ENCODE peak calls at places on chromosomes 11 and 22, in eight cellular contexts. One of them, this sample, is unnamed. For H3K4me1, the result is how much of the 10 kb centered on the place peaks cover.

GRCh38 chr22:36948273-36949055 is 35.0 kb downstream of the CSF2RB start:
- DNase-seq in CD8-positive, alpha-beta T cell: no peak
- DNase-seq in neural progenitor cell: no peak
- DNase-seq in cardiac muscle cell: no peak
- DNase-seq in ascending aorta: no peak
- DNase-seq in IMR-90: no peak
- DNase-seq in spleen: no peak
- DNase-seq in left lung: no peak
- DNase-seq in this sample: no peak

GRCh38 chr11:125376117-125376516 is 119.9 kb downstream of the FEZ1 start:
- DNase-seq in CD8-positive, alpha-beta T cell: no peak
- DNase-seq in neural progenitor cell: no peak
- DNase-seq in cardiac muscle cell: peak
- DNase-seq in ascending aorta: peak
- DNase-seq in IMR-90: no peak
- DNase-seq in spleen: peak
- DNase-seq in left lung: peak
- DNase-seq in this sample: no peak

GRCh38 chr11:44766972-44767278 is 40.2 kb downstream of the TSPAN18 start:
- DNase-seq in CD8-positive, alpha-beta T cell: no peak
- DNase-seq in neural progenitor cell: no peak
- DNase-seq in cardiac muscle cell: peak
- DNase-seq in ascending aorta: peak
- DNase-seq in IMR-90: peak
- DNase-seq in spleen: no peak
- DNase-seq in left lung: no peak
- DNase-seq in this sample: no peak

GRCh38 chr22:25364736-25365241 is 145.3 kb downstream of the CRYBB2 start:
- DNase-seq in CD8-positive, alpha-beta T cell: no peak
- DNase-seq in neural progenitor cell: no peak
- DNase-seq in cardiac muscle cell: no peak
- DNase-seq in ascending aorta: no peak
- DNase-seq in IMR-90: peak
- DNase-seq in spleen: peak
- DNase-seq in left lung: no peak
- DNase-seq in this sample: no peak

GRCh38 chr11:34154059-34154875 is 48.8 kb downstream of the NAT10 start:
- DNase-seq in CD8-positive, alpha-beta T cell: no peak
- DNase-seq in neural progenitor cell: no peak
- DNase-seq in cardiac muscle cell: no peak
- DNase-seq in ascending aorta: no peak
- DNase-seq in IMR-90: no peak
- DNase-seq in spleen: no peak
- DNase-seq in left lung: no peak
- DNase-seq in this sample: no peak

GRCh38 chr22:42926768-42927167 is 69.7 kb upstream of the ARFGAP3 start:
- DNase-seq in CD8-positive, alpha-beta T cell: no peak
- DNase-seq in neural progenitor cell: no peak
- DNase-seq in cardiac muscle cell: no peak
- DNase-seq in ascending aorta: no peak
- DNase-seq in IMR-90: no peak
- DNase-seq in spleen: peak
- DNase-seq in left lung: no peak
- DNase-seq in this sample: no peak

GRCh38 chr11:95143106-95143681 is 53.5 kb downstream of the ENDOD1 start:
- DNase-seq in CD8-positive, alpha-beta T cell: no peak
- DNase-seq in neural progenitor cell: no peak
- DNase-seq in cardiac muscle cell: no peak
- DNase-seq in ascending aorta: no peak
- DNase-seq in IMR-90: peak
- DNase-seq in spleen: no peak
- DNase-seq in left lung: no peak
- DNase-seq in this sample: peak

GRCh38 chr11:16669799-16670415 is 68.5 kb upstream of the C11orf58 start:
- DNase-seq in CD8-positive, alpha-beta T cell: no peak
- DNase-seq in neural progenitor cell: no peak
- DNase-seq in cardiac muscle cell: no peak
- DNase-seq in ascending aorta: no peak
- DNase-seq in IMR-90: peak
- DNase-seq in spleen: no peak
- DNase-seq in left lung: no peak
- DNase-seq in this sample: peak

GRCh38 chr22:46457502-46458488 is 79.6 kb downstream of the CELSR1 start:
- DNase-seq in CD8-positive, alpha-beta T cell: no peak
- DNase-seq in neural progenitor cell: peak
- DNase-seq in cardiac muscle cell: no peak
- DNase-seq in ascending aorta: no peak
- DNase-seq in IMR-90: peak
- DNase-seq in spleen: no peak
- DNase-seq in left lung: no peak
- DNase-seq in this sample: peak

GRCh38 chr11:63917685-63918523 is 940 bp upstream of the RCOR2 start:
- DNase-seq in CD8-positive, alpha-beta T cell: peak
- DNase-seq in neural progenitor cell: peak
- DNase-seq in cardiac muscle cell: peak
- DNase-seq in ascending aorta: peak
- DNase-seq in IMR-90: no peak
- DNase-seq in spleen: no peak
- DNase-seq in left lung: peak
- DNase-seq in this sample: no peak

GRCh38 chr11:130261546-130261945 is 53.2 kb downstream of the ZBTB44 start:
- DNase-seq in CD8-positive, alpha-beta T cell: no peak
- DNase-seq in neural progenitor cell: no peak
- DNase-seq in cardiac muscle cell: no peak
- DNase-seq in ascending aorta: no peak
- DNase-seq in IMR-90: no peak
- DNase-seq in spleen: no peak
- DNase-seq in left lung: no peak
- DNase-seq in this sample: no peak

GRCh38 chr11:103898065-103898464 is 138.4 kb upstream of the DDI1 start:
- DNase-seq in CD8-positive, alpha-beta T cell: no peak
- DNase-seq in neural progenitor cell: no peak
- DNase-seq in cardiac muscle cell: no peak
- DNase-seq in ascending aorta: no peak
- DNase-seq in IMR-90: no peak
- DNase-seq in spleen: no peak
- DNase-seq in left lung: no peak
- DNase-seq in this sample: peak

GRCh38 chr11:25702417-25702816 is 629.5 kb upstream of the ANO3 start:
- DNase-seq in CD8-positive, alpha-beta T cell: no peak
- DNase-seq in neural progenitor cell: no peak
- DNase-seq in cardiac muscle cell: no peak
- DNase-seq in ascending aorta: no peak
- DNase-seq in IMR-90: no peak
- DNase-seq in spleen: no peak
- DNase-seq in left lung: no peak
- DNase-seq in this sample: peak

GRCh38 chr22:40721266-40721665 is 42.0 kb downstream of the MCHR1 start:
- DNase-seq in CD8-positive, alpha-beta T cell: no peak
- DNase-seq in neural progenitor cell: peak
- DNase-seq in cardiac muscle cell: peak
- DNase-seq in ascending aorta: no peak
- DNase-seq in IMR-90: peak
- DNase-seq in spleen: no peak
- DNase-seq in left lung: no peak
- DNase-seq in this sample: no peak

GRCh38 chr11:130217632-130218031 is 58.0 kb downstream of the ST14 start:
- DNase-seq in CD8-positive, alpha-beta T cell: no peak
- DNase-seq in neural progenitor cell: no peak
- DNase-seq in cardiac muscle cell: no peak
- DNase-seq in ascending aorta: peak
- DNase-seq in IMR-90: no peak
- DNase-seq in spleen: peak
- DNase-seq in left lung: no peak
- DNase-seq in this sample: no peak

GRCh38 chr11:12811861-12812260 is 137.6 kb downstream of the TEAD1 start:
- DNase-seq in CD8-positive, alpha-beta T cell: no peak
- DNase-seq in neural progenitor cell: no peak
- DNase-seq in cardiac muscle cell: no peak
- DNase-seq in ascending aorta: no peak
- DNase-seq in IMR-90: no peak
- DNase-seq in spleen: no peak
- DNase-seq in left lung: no peak
- DNase-seq in this sample: no peak

GRCh38 chr11:12806113-12806512 is 131.9 kb downstream of the TEAD1 start:
- DNase-seq in CD8-positive, alpha-beta T cell: no peak
- DNase-seq in neural progenitor cell: no peak
- DNase-seq in cardiac muscle cell: no peak
- DNase-seq in ascending aorta: no peak
- DNase-seq in IMR-90: peak
- DNase-seq in spleen: no peak
- DNase-seq in left lung: no peak
- DNase-seq in this sample: peak

GRCh38 chr11:12807621-12808020 is 133.4 kb downstream of the TEAD1 start:
- DNase-seq in CD8-positive, alpha-beta T cell: no peak
- DNase-seq in neural progenitor cell: no peak
- DNase-seq in cardiac muscle cell: no peak
- DNase-seq in ascending aorta: no peak
- DNase-seq in IMR-90: no peak
- DNase-seq in spleen: no peak
- DNase-seq in left lung: peak
- DNase-seq in this sample: no peak

GRCh38 chr11:12810497-12810896 is 136.3 kb downstream of the TEAD1 start:
- DNase-seq in CD8-positive, alpha-beta T cell: no peak
- DNase-seq in neural progenitor cell: no peak
- DNase-seq in cardiac muscle cell: no peak
- DNase-seq in ascending aorta: no peak
- DNase-seq in IMR-90: peak
- DNase-seq in spleen: no peak
- DNase-seq in left lung: no peak
- DNase-seq in this sample: no peak

GRCh38 chr11:12808519-12808918 is 134.3 kb downstream of the TEAD1 start:
- DNase-seq in CD8-positive, alpha-beta T cell: no peak
- DNase-seq in neural progenitor cell: no peak
- DNase-seq in cardiac muscle cell: no peak
- DNase-seq in ascending aorta: no peak
- DNase-seq in IMR-90: peak
- DNase-seq in spleen: no peak
- DNase-seq in left lung: no peak
- DNase-seq in this sample: peak
- TF ChIP-seq CTCF in CD8-positive, alpha-beta T cell: no peak
- TF ChIP-seq CTCF in neural progenitor cell: no peak
- TF ChIP-seq CTCF in cardiac muscle cell: no peak
- TF ChIP-seq CTCF in ascending aorta: no peak
- TF ChIP-seq CTCF in IMR-90: no peak
- TF ChIP-seq CTCF in spleen: no peak
- TF ChIP-seq CTCF in left lung: no peak
- TF ChIP-seq CTCF in this sample: peak

GRCh38 chr11:111412293-111412692 is 33.2 kb upstream of the POU2AF1 start:
- DNase-seq in CD8-positive, alpha-beta T cell: no peak
- DNase-seq in neural progenitor cell: no peak
- DNase-seq in cardiac muscle cell: no peak
- DNase-seq in ascending aorta: no peak
- DNase-seq in IMR-90: no peak
- DNase-seq in spleen: no peak
- DNase-seq in left lung: no peak
- DNase-seq in this sample: no peak
- H3K4me1 ChIP-seq in CD8-positive, alpha-beta T cell: under half
- H3K4me1 ChIP-seq in neural progenitor cell: under half
- H3K4me1 ChIP-seq in cardiac muscle cell: under half
- H3K4me1 ChIP-seq in ascending aorta: under half
- H3K4me1 ChIP-seq in IMR-90: under half
- H3K4me1 ChIP-seq in spleen: half or more
- H3K4me1 ChIP-seq in left lung: under half
- H3K4me1 ChIP-seq in this sample: under half

GRCh38 chr11:13207270-13207664 is 70.3 kb upstream of the BMAL1 start:
- DNase-seq in CD8-positive, alpha-beta T cell: no peak
- DNase-seq in neural progenitor cell: no peak
- DNase-seq in cardiac muscle cell: no peak
- DNase-seq in ascending aorta: no peak
- DNase-seq in IMR-90: no peak
- DNase-seq in spleen: no peak
- DNase-seq in left lung: no peak
- DNase-seq in this sample: no peak

GRCh38 chr11:13208921-13209320 is 68.7 kb upstream of the BMAL1 start:
- DNase-seq in CD8-positive, alpha-beta T cell: no peak
- DNase-seq in neural progenitor cell: no peak
- DNase-seq in cardiac muscle cell: no peak
- DNase-seq in ascending aorta: no peak
- DNase-seq in IMR-90: no peak
- DNase-seq in spleen: no peak
- DNase-seq in left lung: no peak
- DNase-seq in this sample: no peak

GRCh38 chr11:13207665-13208594 is 69.7 kb upstream of the BMAL1 start:
- DNase-seq in CD8-positive, alpha-beta T cell: no peak
- DNase-seq in neural progenitor cell: no peak
- DNase-seq in cardiac muscle cell: peak
- DNase-seq in ascending aorta: no peak
- DNase-seq in IMR-90: peak
- DNase-seq in spleen: no peak
- DNase-seq in left lung: peak
- DNase-seq in this sample: peak

GRCh38 chr11:13206086-13206640 is 71.4 kb upstream of the BMAL1 start:
- DNase-seq in CD8-positive, alpha-beta T cell: no peak
- DNase-seq in neural progenitor cell: no peak
- DNase-seq in cardiac muscle cell: no peak
- DNase-seq in ascending aorta: no peak
- DNase-seq in IMR-90: no peak
- DNase-seq in spleen: no peak
- DNase-seq in left lung: no peak
- DNase-seq in this sample: no peak

GRCh38 chr11:13205446-13205845 is 72.1 kb upstream of the BMAL1 start:
- DNase-seq in CD8-positive, alpha-beta T cell: no peak
- DNase-seq in neural progenitor cell: no peak
- DNase-seq in cardiac muscle cell: no peak
- DNase-seq in ascending aorta: no peak
- DNase-seq in IMR-90: peak
- DNase-seq in spleen: no peak
- DNase-seq in left lung: no peak
- DNase-seq in this sample: no peak
- H3K27ac ChIP-seq in CD8-positive, alpha-beta T cell: no peak
- H3K27ac ChIP-seq in neural progenitor cell: no peak
- H3K27ac ChIP-seq in cardiac muscle cell: no peak
- H3K27ac ChIP-seq in ascending aorta: no peak
- H3K27ac ChIP-seq in IMR-90: no peak
- H3K27ac ChIP-seq in spleen: no peak
- H3K27ac ChIP-seq in left lung: no peak
- H3K27ac ChIP-seq in this sample: no peak

DNA sequence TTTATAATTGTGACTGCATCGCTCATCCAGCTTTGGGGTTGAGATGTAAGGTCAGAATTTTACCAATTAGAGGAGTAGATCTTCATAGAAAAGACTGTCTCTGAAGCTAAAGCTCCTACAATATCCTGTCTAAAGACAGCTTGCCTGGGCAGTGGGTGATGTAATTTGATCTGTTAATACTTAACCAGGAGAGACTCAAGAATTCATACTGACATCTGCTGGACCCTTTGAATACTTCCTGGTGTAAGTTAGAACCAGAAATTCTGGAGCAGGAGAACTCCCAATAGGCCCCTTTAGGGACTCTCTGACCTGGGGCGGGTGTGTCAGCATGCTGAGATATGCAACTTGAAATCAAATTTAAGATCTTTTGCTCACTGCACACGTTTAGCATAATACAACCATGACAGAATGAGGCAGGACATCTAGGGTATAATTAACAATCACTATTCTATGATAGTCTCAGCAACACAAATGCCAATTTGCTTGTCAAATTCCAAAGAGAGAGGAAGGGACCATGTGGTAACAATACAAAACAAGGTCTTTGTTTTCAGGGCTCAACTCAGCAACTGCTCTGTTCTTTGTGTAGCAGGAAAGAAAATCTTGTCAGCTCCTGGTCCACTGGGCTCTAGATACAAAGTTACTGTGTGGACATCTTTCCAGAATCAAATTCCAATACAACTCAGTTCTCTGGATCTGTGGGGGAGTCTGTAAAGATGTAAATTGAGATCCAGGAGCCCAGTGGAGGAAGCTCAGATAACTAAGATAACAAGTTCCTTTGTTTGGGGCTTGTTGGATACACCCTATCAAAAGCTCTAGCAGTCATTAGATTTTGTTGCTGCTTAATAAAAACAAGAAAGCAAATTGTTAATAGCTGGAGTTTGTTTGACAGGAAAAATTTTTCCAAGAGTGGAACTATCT is 144.0 kb downstream of the INSC start:
- DNase-seq in CD8-positive, alpha-beta T cell: no peak
- DNase-seq in neural progenitor cell: peak
- DNase-seq in cardiac muscle cell: peak
- DNase-seq in ascending aorta: no peak
- DNase-seq in IMR-90: peak
- DNase-seq in spleen: no peak
- DNase-seq in left lung: no peak
- DNase-seq in this sample: peak
- TF ChIP-seq CTCF in CD8-positive, alpha-beta T cell: no peak
- TF ChIP-seq CTCF in neural progenitor cell: peak
- TF ChIP-seq CTCF in cardiac muscle cell: no peak
- TF ChIP-seq CTCF in ascending aorta: no peak
- TF ChIP-seq CTCF in IMR-90: peak
- TF ChIP-seq CTCF in spleen: no peak
- TF ChIP-seq CTCF in left lung: no peak
- TF ChIP-seq CTCF in this sample: peak

This sample was measured in foreskin keratinocyte.